ENCODE peak calls at places on chromosomes 5 and 9, in four cellular contexts. One of them, this sample, is unnamed.

GRCh38 chr5:119347996-119348395 is 7.8 kb upstream of the TNFAIP8 start:
- DNase-seq in A549: no peak
- DNase-seq in IMR-90: peak
- DNase-seq in testis: no peak
- DNase-seq in this sample: no peak

GRCh38 chr5:317086-317811 is 4.3 kb upstream of the AHRR start:
- DNase-seq in testis: peak
- DNase-seq in IMR-90: peak
- DNase-seq in A549: peak
- DNase-seq in this sample: no peak

GRCh38 chr5:87169300-87169991 is 98.2 kb upstream of the RASA1 start:
- DNase-seq in A549: no peak
- DNase-seq in IMR-90: peak
- DNase-seq in testis: no peak
- DNase-seq in this sample: no peak

GRCh38 chr5:107513337-107514125 is 157.2 kb downstream of the EFNA5 start:
- DNase-seq in IMR-90: no peak
- DNase-seq in testis: no peak
- DNase-seq in A549: no peak
- DNase-seq in this sample: no peak

GRCh38 chr5:54073735-54074134 is 236.6 kb downstream of the ARL15 start:
- DNase-seq in testis: no peak
- DNase-seq in A549: no peak
- DNase-seq in IMR-90: no peak
- DNase-seq in this sample: no peak

GRCh38 chr5:177545487-177546261 is 8.7 kb downstream of the FAM193B start:
- DNase-seq in IMR-90: peak
- DNase-seq in A549: no peak
- DNase-seq in testis: peak
- DNase-seq in this sample: peak

GRCh38 chr5:167908596-167908995 is 382.8 kb upstream of the WWC1 start:
- DNase-seq in A549: no peak
- DNase-seq in IMR-90: no peak
- DNase-seq in testis: no peak
- DNase-seq in this sample: peak

GRCh38 chr9:69273162-69273561 is 51.9 kb upstream of the ENTREP1 start:
- DNase-seq in A549: no peak
- DNase-seq in testis: no peak
- DNase-seq in IMR-90: no peak
- DNase-seq in this sample: no peak

GRCh38 chr5:155822177-155822576 is 504.8 kb upstream of the SGCD start:
- DNase-seq in A549: peak
- DNase-seq in IMR-90: no peak
- DNase-seq in testis: no peak
- DNase-seq in this sample: no peak

GRCh38 chr9:89000973-89001916 is 10.0 kb downstream of the S1PR3 start:
- DNase-seq in IMR-90: peak
- DNase-seq in testis: peak
- DNase-seq in A549: peak
- DNase-seq in this sample: peak
- H3K4me3 ChIP-seq in IMR-90: no peak
- H3K4me3 ChIP-seq in testis: no peak
- H3K4me3 ChIP-seq in A549: no peak
- H3K4me3 ChIP-seq in this sample: no peak

DNA sequence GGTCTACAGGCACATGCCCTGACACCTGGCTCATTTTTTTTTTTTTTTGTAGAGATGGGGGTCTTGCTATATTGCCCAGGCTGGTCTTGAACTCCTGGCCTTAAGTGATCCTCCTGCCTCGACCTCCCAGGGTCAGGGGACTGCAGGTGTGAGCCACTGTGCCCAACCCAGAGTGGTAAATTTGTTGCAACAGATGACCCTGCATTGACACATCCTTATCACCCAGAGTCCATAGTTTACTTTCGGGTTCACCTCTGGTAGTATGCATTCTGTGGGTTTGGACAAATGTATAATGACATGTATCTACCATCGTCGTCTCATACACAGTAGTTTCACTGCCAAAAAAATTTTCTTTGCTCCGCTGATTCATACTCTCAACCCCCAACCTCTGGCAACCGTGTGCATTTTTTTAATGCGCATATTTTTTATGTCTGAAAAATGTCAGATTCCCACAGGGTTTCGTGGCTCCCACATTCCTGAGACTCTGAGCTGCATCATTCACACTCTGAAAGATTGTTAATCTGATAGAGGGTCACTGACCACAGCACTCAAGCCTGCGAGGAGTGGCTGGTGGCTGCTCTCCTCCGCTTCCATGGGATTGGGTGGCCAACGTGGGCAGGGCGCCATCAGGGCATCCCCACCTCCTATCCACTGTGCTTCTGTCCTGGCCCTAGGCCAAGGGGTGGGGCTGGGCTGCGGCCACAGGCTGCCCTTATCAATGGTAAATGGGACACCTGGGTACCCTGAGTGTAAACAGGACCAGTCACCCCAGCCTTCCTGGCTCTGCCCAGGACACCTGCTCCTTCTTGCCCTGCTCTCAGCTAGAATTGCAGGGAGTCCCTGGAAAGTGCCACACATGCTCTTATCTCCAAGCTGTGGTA is 9.6 kb downstream of the NDST1 start:
- DNase-seq in testis: peak
- DNase-seq in IMR-90: peak
- DNase-seq in A549: peak
- DNase-seq in this sample: peak
- TF ChIP-seq POLR2A in testis: no peak
- TF ChIP-seq POLR2A in IMR-90: no peak
- TF ChIP-seq POLR2A in A549: no peak
- TF ChIP-seq POLR2A in this sample: no peak

GRCh38 chr5:78587775-78588291 is 60.7 kb downstream of the LHFPL2 start:
- DNase-seq in testis: no peak
- DNase-seq in A549: no peak
- DNase-seq in IMR-90: peak
- DNase-seq in this sample: no peak
- H3K27ac ChIP-seq in testis: no peak
- H3K27ac ChIP-seq in A549: peak
- H3K27ac ChIP-seq in IMR-90: peak
- H3K27ac ChIP-seq in this sample: no peak

GRCh38 chr9:126959326-126959725 is 44.7 kb downstream of the RALGPS1 start:
- DNase-seq in IMR-90: no peak
- DNase-seq in testis: no peak
- DNase-seq in A549: no peak
- DNase-seq in this sample: no peak

GRCh38 chr9:126956929-126957686 is 42.5 kb downstream of the RALGPS1 start:
- DNase-seq in IMR-90: peak
- DNase-seq in testis: no peak
- DNase-seq in A549: peak
- DNase-seq in this sample: no peak

GRCh38 chr9:126955806-126956205 is 41.2 kb downstream of the RALGPS1 start:
- DNase-seq in A549: no peak
- DNase-seq in testis: no peak
- DNase-seq in IMR-90: no peak
- DNase-seq in this sample: no peak

GRCh38 chr9:126959917-126960316 is 45.3 kb downstream of the RALGPS1 start:
- DNase-seq in A549: no peak
- DNase-seq in testis: no peak
- DNase-seq in IMR-90: no peak
- DNase-seq in this sample: no peak

DNA sequence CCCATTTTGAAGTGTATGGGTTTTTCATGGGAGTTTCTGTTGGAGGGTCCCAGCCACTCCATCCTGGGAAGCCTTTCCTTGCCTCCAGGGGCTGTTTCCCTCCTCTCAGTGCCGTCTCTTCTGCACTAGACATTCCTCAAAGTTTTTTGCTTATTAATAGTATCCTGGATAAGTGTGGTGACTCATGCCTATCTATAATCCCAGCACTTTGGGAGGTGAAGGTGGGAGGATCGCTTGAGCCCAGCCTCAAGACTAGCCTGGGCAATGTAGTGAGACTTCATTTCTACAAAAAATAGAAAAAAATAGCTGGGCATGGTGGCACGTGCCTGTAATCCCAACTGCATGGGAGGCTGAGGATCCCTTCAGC is 43.1 kb downstream of the RALGPS1 start:
- DNase-seq in testis: no peak
- DNase-seq in IMR-90: peak
- DNase-seq in A549: no peak
- DNase-seq in this sample: no peak
- H3K4me3 ChIP-seq in testis: no peak
- H3K4me3 ChIP-seq in IMR-90: no peak
- H3K4me3 ChIP-seq in A549: no peak
- H3K4me3 ChIP-seq in this sample: no peak